ENCODE peak calls at places on chromosomes 1 and 21, in six cellular contexts. L is PC-3, Y is SK-N-SH, G is HCT116, F is GM23248, H is MM.1S. P is an unnamed sample.

GRCh38 chr1:172122381-172122780 is 281.1 kb downstream of the DNM3 start:
- DNase-seq in F (no peak), Y (no peak), G (no peak), L (no peak), H (no peak), P (no peak)

GRCh38 chr1:9057851-9058250 is 11.6 kb downstream of the SLC2A5 start:
- DNase-seq in G (no peak), F (no peak), Y (no peak), L (no peak), H (no peak), P (no peak)

GRCh38 chr1:2255420-2256369 is 27.6 kb downstream of the SKI start:
- DNase-seq in L (peak), G (peak), Y (peak), H (peak), F (peak), P (no peak)

GRCh38 chr1:91611498-91611917 is 110.9 kb downstream of the CDC7 start:
- DNase-seq in L (peak), G (no peak), Y (no peak), F (peak), H (no peak), P (peak)

GRCh38 chr1:205343431-205344009 is 13.2 kb downstream of the KLHDC8A start:
- DNase-seq in G (no peak), L (no peak), Y (peak), H (no peak), F (peak), P (peak)

GRCh38 chr21:45420623-45421041 is 15.7 kb downstream of the COL18A1 start:
- DNase-seq in Y (peak), L (no peak), F (no peak), G (no peak), H (no peak), P (no peak)

GRCh38 chr1:46183926-46184557 is 7.8 kb upstream of the P3R3URF start:
- DNase-seq in L (no peak), Y (no peak), H (no peak), G (no peak), F (peak), P (no peak)

GRCh38 chr1:2134604-2135307 is 59.8 kb downstream of the FAAP20 start:
- DNase-seq in H (no peak), L (no peak), Y (no peak), G (no peak), F (no peak), P (no peak)

GRCh38 chr1:28111157-28111556 is 22.7 kb upstream of the EYA3 start:
- DNase-seq in G (no peak), H (no peak), L (peak), F (peak), Y (no peak), P (no peak)

GRCh38 chr1:117665523-117666274 is 59.9 kb downstream of the TENT5C start:
- DNase-seq in G (no peak), F (no peak), L (no peak), H (peak), Y (no peak), P (no peak)

GRCh38 chr1:70361727-70362413 is 7.3 kb upstream of the ANKRD13C start:
- DNase-seq in H (no peak), L (peak), G (no peak), Y (no peak), F (peak), P (peak)

GRCh38 chr1:19734056-19734455 is 65.7 kb downstream of the TMCO4 start:
- DNase-seq in F (peak), G (no peak), Y (no peak), L (no peak), H (no peak), P (no peak)

GRCh38 chr1:230359992-230360391 is 66.1 kb downstream of the PGBD5 start:
- DNase-seq in H (no peak), Y (no peak), F (peak), L (peak), G (no peak), P (no peak)

GRCh38 chr1:89918127-89918793 is 76.7 kb upstream of the ZNF326 start:
- DNase-seq in G (no peak), L (no peak), F (peak), H (no peak), Y (no peak), P (no peak)

GRCh38 chr1:218803351-218803997 is 370.2 kb upstream of the LYPLAL1 start:
- DNase-seq in H (no peak), Y (no peak), L (peak), G (no peak), F (peak), P (no peak)

GRCh38 chr1:34747638-34747941 is 7.3 kb upstream of the GJB5 start:
- DNase-seq in F (no peak), Y (no peak), L (no peak), G (no peak), H (no peak), P (no peak)

GRCh38 chr1:112594208-112594876 is 24.6 kb downstream of the ST7L start:
- DNase-seq in H (no peak), G (no peak), Y (peak), L (peak), F (no peak), P (no peak)

GRCh38 chr1:182446033-182446669 is 3.8 kb upstream of the RGSL1 start:
- DNase-seq in L (peak), G (peak), H (peak), Y (peak), F (peak), P (peak)

GRCh38 chr1:108077991-108078390 is 113.0 kb upstream of the VAV3 start:
- DNase-seq in L (no peak), F (no peak), Y (no peak), G (no peak), H (no peak), P (no peak)

GRCh38 chr1:28193701-28194161 is 17.2 kb upstream of the PTAFR start:
- DNase-seq in G (no peak), Y (no peak), H (no peak), L (peak), F (no peak), P (no peak)

GRCh38 chr21:43657355-43658093 is 1.8 kb downstream of the HSF2BP start:
- DNase-seq in F (peak), L (no peak), G (no peak), H (no peak), Y (no peak), P (no peak)

GRCh38 chr1:20588634-20589225 is at the start of gene CDA:
- DNase-seq in Y (no peak), G (peak), H (peak), F (peak), L (peak), P (no peak)

GRCh38 chr1:24912359-24913273 is 17.5 kb downstream of the RUNX3 start:
- DNase-seq in G (no peak), Y (peak), H (no peak), F (no peak), L (no peak), P (no peak)

GRCh38 chr1:59446257-59446901 is 149.5 kb downstream of the FGGY start:
- DNase-seq in G (no peak), Y (peak), H (no peak), L (peak), F (peak), P (peak)

GRCh38 chr1:184753608-184754478 is 815 bp downstream of the EDEM3 start:
- DNase-seq in H (peak), F (peak), G (no peak), Y (no peak), L (peak), P (peak)

GRCh38 chr1:68355614-68356013 is 94.1 kb downstream of the RPE65 start:
- DNase-seq in H (no peak), L (no peak), G (no peak), Y (no peak), F (no peak), P (no peak)

GRCh38 chr1:19735419-19736127 is 64.1 kb downstream of the TMCO4 start:
- DNase-seq in Y (no peak), H (no peak), L (peak), G (no peak), F (peak), P (no peak)

GRCh38 chr1:48946070-48946469 is 169.4 kb upstream of the BEND5 start:
- DNase-seq in G (no peak), H (no peak), L (no peak), F (no peak), Y (no peak), P (no peak)

GRCh38 chr1:234553241-234554156 is 56.5 kb downstream of the IRF2BP2 start:
- DNase-seq in H (no peak), F (peak), L (no peak), Y (peak), G (no peak), P (no peak)

GRCh38 chr1:199687321-199687720 is 340.2 kb upstream of the NR5A2 start:
- DNase-seq in H (no peak), F (peak), L (peak), Y (no peak), G (no peak), P (no peak)

GRCh38 chr1:25245809-25246599 is 1.2 kb downstream of the RSRP1 start:
- DNase-seq in H (no peak), G (no peak), Y (peak), F (peak), L (peak), P (peak)

GRCh38 chr1:37776946-37777516 is 12.1 kb upstream of the EPHA10 start:
- DNase-seq in G (no peak), Y (no peak), F (no peak), L (no peak), H (no peak), P (no peak)

GRCh38 chr1:150973258-150973825 is 1.3 kb downstream of the CERS2 start:
- DNase-seq in Y (peak), G (no peak), L (no peak), F (peak), H (peak), P (peak)

GRCh38 chr1:48851638-48852037 is 74.9 kb upstream of the BEND5 start:
- DNase-seq in G (no peak), F (peak), Y (no peak), H (peak), L (peak), P (no peak)

GRCh38 chr1:7885513-7886298 is 32.8 kb upstream of the UTS2 start:
- DNase-seq in F (peak), L (peak), Y (no peak), G (peak), H (no peak), P (no peak)

GRCh38 chr1:17523487-17524029 is 15.9 kb upstream of the ARHGEF10L start:
- DNase-seq in Y (no peak), L (no peak), G (peak), H (no peak), F (peak), P (no peak)

GRCh38 chr1:156632355-156632754 is 9.6 kb upstream of the BCAN start:
- DNase-seq in F (no peak), H (no peak), G (no peak), Y (peak), L (no peak), P (no peak)

GRCh38 chr1:21292991-21293536 is 2.8 kb upstream of the ECE1 start:
- DNase-seq in G (no peak), F (no peak), Y (no peak), L (no peak), H (peak), P (no peak)

GRCh38 chr1:81876901-81877750 is 76.4 kb downstream of the ADGRL2 start:
- DNase-seq in Y (no peak), F (peak), H (no peak), L (no peak), G (no peak), P (no peak)

GRCh38 chr1:11685210-11685752 is 4.3 kb upstream of the MAD2L2 start:
- DNase-seq in Y (no peak), L (no peak), G (no peak), F (no peak), H (no peak), P (no peak)

GRCh38 chr1:11690132-11690668 is 1.3 kb upstream of the DRAXIN start:
- DNase-seq in Y (no peak), F (no peak), L (no peak), H (no peak), G (no peak), P (no peak)

GRCh38 chr1:11691302-11691914 is at the start of gene DRAXIN:
- DNase-seq in L (no peak), F (peak), Y (peak), G (no peak), H (no peak), P (peak)

GRCh38 chr1:11690669-11691301 is 725 bp upstream of the DRAXIN start:
- DNase-seq in G (no peak), Y (peak), F (no peak), L (no peak), H (no peak), P (peak)

GRCh38 chr1:11688506-11688905 is 3.0 kb upstream of the DRAXIN start:
- DNase-seq in H (no peak), L (no peak), Y (no peak), G (no peak), F (no peak), P (no peak)
- TF ChIP-seq EZH2phosphoT487 in H (no peak), L (no peak), Y (no peak), G (no peak), F (no peak), P (no peak)

DNA sequence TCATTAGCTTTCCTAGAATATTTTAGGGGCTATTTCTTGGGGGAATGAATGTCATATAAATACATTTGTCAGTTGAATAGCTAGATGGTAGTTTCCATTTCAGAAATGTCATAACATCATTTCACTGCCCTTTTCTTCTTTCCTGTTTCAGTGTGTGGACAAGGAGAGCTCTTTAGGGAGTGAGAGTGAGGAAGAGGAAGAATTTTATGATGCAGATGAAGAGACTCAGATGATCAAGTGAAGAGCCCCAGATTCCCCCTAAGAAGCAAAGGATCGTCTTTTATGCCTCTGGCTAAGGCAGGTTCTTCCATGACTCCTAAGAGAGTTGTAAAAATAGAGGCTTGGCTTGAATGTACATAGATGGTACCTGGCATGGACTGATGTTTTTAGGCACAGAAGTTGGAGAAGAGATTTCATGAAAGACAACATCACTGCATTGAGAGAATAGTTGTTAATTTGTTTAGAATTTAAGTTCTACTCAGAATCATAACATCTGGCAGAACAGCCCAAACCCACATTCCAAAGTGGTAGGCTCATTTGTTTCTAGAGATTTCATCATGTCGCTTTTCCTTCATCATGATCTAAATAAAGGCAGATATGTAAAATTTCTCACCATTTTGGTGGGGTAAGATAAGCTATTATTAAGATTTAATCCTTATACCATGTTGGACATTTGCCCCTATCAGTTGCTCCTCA is 44.2 kb upstream of the MAB21L3 start:
- DNase-seq in G (no peak), L (no peak), H (no peak), F (peak), Y (no peak), P (no peak)
- H3K9ac ChIP-seq in G (no peak), L (no peak), H (no peak), F (peak), Y (no peak), P (no peak)

GRCh38 chr1:221884821-221885220 is 142.9 kb upstream of the DUSP10 start:
- DNase-seq in F (no peak), Y (no peak), L (peak), G (no peak), H (no peak), P (no peak)

GRCh38 chr1:221887091-221887746 is 145.3 kb upstream of the DUSP10 start:
- DNase-seq in H (no peak), F (peak), Y (peak), L (peak), G (peak), P (no peak)

GRCh38 chr1:221887758-221888157 is 145.9 kb upstream of the DUSP10 start:
- DNase-seq in G (no peak), F (no peak), Y (no peak), H (no peak), L (no peak), P (no peak)

GRCh38 chr1:221888218-221888617 is 146.3 kb upstream of the DUSP10 start:
- DNase-seq in L (no peak), F (no peak), Y (no peak), H (no peak), G (no peak), P (no peak)

DNA sequence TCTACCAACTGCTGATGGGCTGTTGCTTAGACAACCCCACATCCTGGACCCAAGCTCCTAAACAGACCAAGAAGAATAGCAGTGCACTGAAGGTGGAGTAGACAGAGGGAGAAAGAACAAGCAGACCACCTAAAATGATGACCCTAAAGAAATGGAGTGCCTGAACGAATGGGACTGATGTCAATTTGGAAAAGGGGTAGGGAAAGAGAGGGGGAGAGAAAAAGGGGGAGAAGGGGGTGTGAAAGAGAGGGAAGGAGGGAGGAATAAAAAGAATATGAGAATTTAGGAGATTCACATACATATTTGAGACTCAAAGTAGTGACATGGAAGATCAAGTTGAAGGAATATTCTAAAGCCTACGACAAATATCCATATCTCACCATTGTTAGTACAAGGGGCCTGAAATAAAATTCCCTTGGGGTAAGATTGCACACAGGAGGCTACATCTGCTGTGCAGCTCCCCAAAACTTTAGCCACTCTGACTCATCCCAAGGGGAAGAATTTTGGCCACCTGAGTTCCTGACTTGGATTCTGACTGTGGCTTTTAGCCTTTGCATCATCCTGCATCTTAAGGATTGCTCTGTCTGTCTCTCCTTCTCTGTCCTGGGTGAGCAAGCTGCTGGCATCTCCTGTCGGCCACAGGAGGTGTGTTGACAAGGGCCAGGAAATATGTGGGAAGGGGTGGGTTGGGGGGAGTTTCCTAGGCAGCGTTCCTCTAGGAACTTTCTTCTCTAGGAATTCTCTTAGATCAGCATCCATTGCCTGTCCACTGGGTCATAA is 144.6 kb upstream of the DUSP10 start:
- DNase-seq in F (peak), L (peak), H (no peak), G (no peak), Y (no peak), P (no peak)
- H2AFZ ChIP-seq in F (no peak), L (peak), H (no peak), G (peak), Y (no peak), P (no peak)

DNA sequence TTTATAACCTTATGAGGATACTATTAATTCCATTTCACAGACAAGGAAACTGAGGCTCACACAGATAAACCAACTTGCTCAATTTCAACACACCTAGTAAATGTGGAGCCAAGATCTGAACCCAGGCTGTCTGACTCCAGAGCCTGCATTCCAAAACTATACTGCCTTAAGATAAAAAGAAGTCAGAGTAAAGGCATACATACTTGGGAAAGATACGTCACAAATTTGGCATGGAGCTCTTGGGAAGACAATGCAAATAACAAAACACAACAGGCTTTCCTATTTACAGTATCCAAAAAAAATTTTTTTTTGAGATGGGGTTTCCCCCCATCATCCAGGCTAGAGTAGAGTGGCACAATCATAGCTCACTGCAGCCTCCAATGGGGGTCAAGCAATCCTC is 5.9 kb downstream of the AKT3 start:
- DNase-seq in F (peak), L (no peak), H (no peak), G (no peak), Y (no peak), P (no peak)
- TF ChIP-seq EZH2phosphoT487 in F (no peak), L (no peak), H (no peak), G (no peak), Y (no peak), P (no peak)

GRCh38 chr21:33541105-33541711 is 709 bp downstream of the GART start:
- DNase-seq in L (peak), F (peak), H (peak), Y (no peak), G (no peak), P (peak)

GRCh38 chr21:33541756-33542639 is at the start of gene GART:
- DNase-seq in Y (peak), L (peak), H (peak), F (peak), G (peak), P (peak)

GRCh38 chr21:33542640-33543504 is at the start of gene SON:
- DNase-seq in L (peak), Y (peak), G (peak), H (peak), F (peak), P (peak)

GRCh38 chr21:33544451-33544850 is 1.6 kb downstream of the SON start:
- DNase-seq in L (no peak), F (peak), H (no peak), G (no peak), Y (no peak), P (no peak)

DNA sequence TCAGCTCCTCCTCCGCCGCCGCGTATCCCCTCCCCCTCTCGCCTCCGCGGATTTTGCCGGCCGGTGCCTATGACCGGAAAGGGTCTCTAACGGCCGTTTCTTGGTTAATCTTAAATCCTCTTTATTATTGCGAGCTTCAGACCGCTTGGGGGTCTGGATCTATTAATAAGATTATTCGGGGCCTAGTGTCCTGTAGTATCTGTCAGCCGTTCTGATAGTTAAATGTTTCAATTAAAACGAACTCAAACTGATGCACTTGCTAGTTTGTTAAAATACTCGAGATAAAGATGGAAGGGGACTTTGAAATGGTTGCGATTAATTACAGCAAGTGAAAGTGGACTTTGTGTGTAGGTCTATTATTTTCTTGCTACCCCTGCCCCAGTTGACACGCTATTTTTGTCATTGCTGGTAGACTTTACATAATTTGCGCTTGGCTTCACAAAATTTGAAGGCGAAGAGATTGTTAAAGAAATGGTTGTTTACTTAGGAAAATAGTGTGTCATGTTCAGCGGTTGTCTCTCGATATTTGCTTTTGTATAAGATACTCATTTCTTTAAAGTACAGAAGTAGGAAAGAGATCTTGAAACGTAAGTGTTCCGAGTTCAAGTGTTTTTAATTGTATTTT is 779 bp downstream of the SON start:
- DNase-seq in G (no peak), Y (no peak), L (peak), H (no peak), F (peak), P (peak)
- H3K9ac ChIP-seq in G (peak), Y (peak), L (peak), H (peak), F (peak), P (peak)

GRCh38 chr1:11943619-11944018 is 9.1 kb downstream of the PLOD1 start:
- DNase-seq in H (no peak), Y (no peak), G (no peak), L (no peak), F (no peak), P (no peak)
- H2AFZ ChIP-seq in H (no peak), Y (no peak), G (no peak), L (no peak), F (no peak), P (no peak)